ENCODE peak calls at places on chromosomes 6 and 20, in ten cellular contexts. A is fibroblast of lung; S is activated naive CD8-positive, alpha-beta T cell treated with anti-CD3 and anti-CD28 coated beads, Interleukin-2, amount 10 ng/mL, durations not matched to agents 7 days and 5 days; H is lung microvascular endothelial cell; Q is type B pancreatic cell; T is COR-L47; R is Calu3; C is activated CD4-positive, alpha-beta T cell treated with anti-CD3 and anti-CD28 coated beads, Interleukin-2, amount 50 U/mL, for 1 hour; V is EL; O is G401. W is an unnamed sample.

GRCh38 chr6:144284753-144285547 is at the start of gene UTRN:
- DNase-seq in A (peak; percentile 87), S (peak; percentile 74), H (peak; percentile 80), Q (peak; percentile 86), T (no peak), R (peak; percentile 72), C (peak; percentile 20), V (peak; percentile 90), O (no peak), W (peak; percentile 29)

GRCh38 chr6:6795396-6795795 is 206.9 kb downstream of the LY86 start:
- DNase-seq in A (no peak), S (no peak), H (no peak), Q (no peak), T (no peak), R (no peak), C (no peak), V (no peak), O (no peak), W (no peak)

GRCh38 chr20:44593721-44594120 is 11.3 kb downstream of the PKIG start:
- DNase-seq in A (no peak), S (no peak), H (no peak), Q (no peak), T (no peak), R (no peak), C (no peak), V (no peak), O (no peak), W (no peak)

GRCh38 chr20:47574616-47575401 is 73.1 kb downstream of the NCOA3 start:
- DNase-seq in A (peak; percentile 34), S (no peak), H (peak; percentile 40), Q (no peak), T (peak; percentile 29), R (peak; percentile 32), C (no peak), V (peak; percentile 37), O (no peak), W (peak; percentile 2)

GRCh38 chr20:57080796-57081195 is 185.6 kb downstream of the BMP7 start:
- DNase-seq in A (peak; percentile 43), S (no peak), H (no peak), Q (no peak), T (no peak), R (no peak), C (no peak), V (peak; percentile 81), O (no peak), W (no peak)

GRCh38 chr6:161318456-161318855 is 44.6 kb upstream of the AGPAT4 start:
- DNase-seq in A (no peak), S (no peak), H (no peak), Q (no peak), T (peak; percentile 1), R (peak; percentile 54), C (no peak), V (no peak), O (peak; percentile 7), W (no peak)

GRCh38 chr20:34320861-34321260 is 17.7 kb upstream of the AHCY start:
- DNase-seq in A (no peak), S (no peak), H (no peak), Q (no peak), T (no peak), R (no peak), C (no peak), V (no peak), O (no peak), W (no peak)

GRCh38 chr6:147941143-147941542 is 401.5 kb upstream of the SASH1 start:
- DNase-seq in A (peak; percentile 68), S (no peak), H (no peak), Q (no peak), T (no peak), R (no peak), C (no peak), V (peak; percentile 67), O (no peak), W (no peak)

GRCh38 chr20:51639206-51639832 is 96.8 kb upstream of the NFATC2 start:
- DNase-seq in A (peak; percentile 52), S (peak; percentile 56), H (peak; percentile 92), Q (peak; percentile 82), T (peak; percentile 5), R (peak; percentile 86), C (peak; percentile 49), V (peak; percentile 66), O (peak; percentile 84), W (no peak)

GRCh38 chr6:6008648-6009421 is 2.1 kb upstream of the NRN1 start:
- DNase-seq in A (no peak), S (peak; percentile 91), H (peak; percentile 95), Q (peak; percentile 78), T (peak; percentile 47), R (peak; percentile 83), C (no peak), V (peak; percentile 77), O (peak; percentile 90), W (no peak)

GRCh38 chr20:12966468-12967085 is 42.2 kb upstream of the SPTLC3 start:
- DNase-seq in A (peak; percentile 42), S (no peak), H (peak; percentile 37), Q (no peak), T (peak; percentile 28), R (no peak), C (no peak), V (peak; percentile 24), O (peak; percentile 59), W (no peak)

GRCh38 chr6:11161031-11161966 is 49.8 kb upstream of the ERVFRD-1 start:
- DNase-seq in A (peak; percentile 73), S (no peak), H (no peak), Q (peak; percentile 7), T (no peak), R (no peak), C (no peak), V (peak; percentile 34), O (no peak), W (no peak)

GRCh38 chr6:122817362-122817761 is 28.3 kb downstream of the SMPDL3A start:
- DNase-seq in A (no peak), S (no peak), H (no peak), Q (no peak), T (no peak), R (no peak), C (no peak), V (no peak), O (no peak), W (no peak)

GRCh38 chr20:13865825-13866351 is 81.1 kb downstream of the NDUFAF5 start:
- DNase-seq in A (peak; percentile 39), S (no peak), H (no peak), Q (no peak), T (peak; percentile 48), R (no peak), C (no peak), V (peak; percentile 74), O (peak; percentile 57), W (no peak)

GRCh38 chr20:62704341-62704948 is 4.2 kb upstream of the NTSR1 start:
- DNase-seq in A (peak; percentile 92), S (no peak), H (peak; percentile 92), Q (no peak), T (peak; percentile 98), R (peak; percentile 94), C (no peak), V (peak; percentile 97), O (no peak), W (no peak)

GRCh38 chr6:146902846-146903245 is 301.4 kb upstream of the STXBP5 start:
- DNase-seq in A (no peak), S (no peak), H (no peak), Q (no peak), T (no peak), R (no peak), C (no peak), V (no peak), O (no peak), W (no peak)

GRCh38 chr6:120564779-120565178 is 769.5 kb downstream of the TBC1D32 start:
- DNase-seq in A (no peak), S (no peak), H (no peak), Q (no peak), T (no peak), R (no peak), C (no peak), V (no peak), O (no peak), W (no peak)

GRCh38 chr20:6426287-6426891 is 303.6 kb upstream of the FERMT1 start:
- DNase-seq in A (no peak), S (no peak), H (no peak), Q (no peak), T (no peak), R (no peak), C (no peak), V (no peak), O (no peak), W (no peak)

GRCh38 chr6:130587778-130588520 is 222.1 kb downstream of the TMEM200A start:
- DNase-seq in A (peak; percentile 94), S (no peak), H (no peak), Q (no peak), T (no peak), R (no peak), C (no peak), V (peak; percentile 85), O (no peak), W (no peak)

GRCh38 chr6:44558315-44559227 is 171.1 kb downstream of the CDC5L start:
- DNase-seq in A (no peak), S (no peak), H (peak; percentile 75), Q (no peak), T (no peak), R (no peak), C (no peak), V (no peak), O (no peak), W (no peak)

GRCh38 chr20:48951646-48952045 is 30.1 kb downstream of the ARFGEF2 start:
- DNase-seq in A (no peak), S (no peak), H (no peak), Q (no peak), T (no peak), R (no peak), C (no peak), V (no peak), O (peak; percentile 94), W (no peak)

GRCh38 chr20:37438464-37439222 is 82.4 kb upstream of the NNAT start:
- DNase-seq in A (no peak), S (no peak), H (no peak), Q (no peak), T (no peak), R (no peak), C (no peak), V (no peak), O (no peak), W (no peak)

GRCh38 chr6:35136185-35136584 is 5.0 kb downstream of the TCP11 start:
- DNase-seq in A (no peak), S (no peak), H (no peak), Q (no peak), T (no peak), R (no peak), C (no peak), V (no peak), O (no peak), W (no peak)

GRCh38 chr6:46490425-46491200 is 636 bp downstream of the RCAN2 start:
- DNase-seq in A (no peak), S (no peak), H (no peak), Q (peak; percentile 70), T (peak; percentile 4), R (peak; percentile 33), C (no peak), V (peak; percentile 8), O (peak; percentile 71), W (no peak)

GRCh38 chr6:144248003-144248402 is 37.1 kb upstream of the UTRN start:
- DNase-seq in A (peak; percentile 50), S (no peak), H (peak; percentile 37), Q (no peak), T (no peak), R (no peak), C (no peak), V (no peak), O (no peak), W (no peak)

GRCh38 chr6:154569136-154569862 is 58.8 kb upstream of the CNKSR3 start:
- DNase-seq in A (no peak), S (no peak), H (peak; percentile 90), Q (no peak), T (no peak), R (no peak), C (no peak), V (no peak), O (no peak), W (no peak)

GRCh38 chr6:47109281-47109680 is 67.1 kb upstream of the ADGRF1 start:
- DNase-seq in A (peak; percentile 49), S (no peak), H (no peak), Q (no peak), T (no peak), R (no peak), C (no peak), V (no peak), O (no peak), W (no peak)

GRCh38 chr6:25652007-25652515 is at the start of gene SCGN:
- DNase-seq in A (peak; percentile 61), S (peak; percentile 64), H (peak; percentile 64), Q (peak; percentile 84), T (peak; percentile 68), R (peak; percentile 88), C (peak; percentile 23), V (peak; percentile 43), O (peak; percentile 65), W (no peak)